ENCODE peak calls at places on chromosomes 2 and 18, in nine cellular contexts. C is T follicular helper cell, L is hypothalamus, T is amniotic stem cell, Q is neural crest cell, J is dorsolateral prefrontal cortex, Z is NAMALWA, M is A549, E is pulmonary artery endothelial cell. G is an unnamed sample.

GRCh38 chr2:46482490-46482889 is 3.1 kb downstream of the TMEM247 start:
- DNase-seq in C (no peak), L (no peak), T (no peak), Q (no peak), J (no peak), Z (no peak), M (no peak), E (no peak), G (no peak)

GRCh38 chr2:2491964-2492363 is 160.9 kb upstream of the MYT1L start:
- DNase-seq in C (no peak), L (no peak), T (no peak), Q (no peak), J (no peak), Z (no peak), M (no peak), E (no peak), G (no peak)

GRCh38 chr2:85160946-85161625 is 27.9 kb downstream of the TCF7L1 start:
- DNase-seq in C (no peak), L (no peak), T (no peak), Q (no peak), J (no peak), Z (no peak), M (no peak), E (no peak), G (no peak)

GRCh38 chr18:2572144-2572682 is 856 bp downstream of the NDC80 start:
- DNase-seq in C (no peak), L (no peak), T (no peak), Q (no peak), J (no peak), Z (peak), M (no peak), E (no peak), G (no peak)

GRCh38 chr2:3679180-3679579 is 21.2 kb downstream of the ALLC start:
- DNase-seq in C (no peak), L (no peak), T (no peak), Q (no peak), J (no peak), Z (no peak), M (no peak), E (no peak), G (no peak)

GRCh38 chr2:166154685-166155091 is 26.9 kb upstream of the SCN1A start:
- DNase-seq in C (no peak), L (no peak), T (no peak), Q (no peak), J (no peak), Z (no peak), M (peak), E (no peak), G (no peak)

GRCh38 chr2:119678021-119678656 is 862 bp upstream of the TMEM177 start:
- DNase-seq in C (peak), L (no peak), T (no peak), Q (no peak), J (no peak), Z (peak), M (no peak), E (no peak), G (no peak)

GRCh38 chr2:46487667-46488333 is 8.4 kb downstream of the TMEM247 start:
- DNase-seq in C (no peak), L (no peak), T (peak), Q (no peak), J (no peak), Z (no peak), M (peak), E (no peak), G (no peak)

GRCh38 chr2:179584760-179585159 is 276.7 kb downstream of the ZNF385B start:
- DNase-seq in C (no peak), L (no peak), T (no peak), Q (no peak), J (no peak), Z (no peak), M (no peak), E (no peak), G (no peak)

GRCh38 chr2:239689410-239689809 is 288.6 kb upstream of the HDAC4 start:
- DNase-seq in C (no peak), L (no peak), T (no peak), Q (no peak), J (no peak), Z (no peak), M (no peak), E (no peak), G (no peak)

GRCh38 chr2:188607501-188607900 is 315.8 kb downstream of the GULP1 start:
- DNase-seq in C (no peak), L (no peak), T (no peak), Q (no peak), J (no peak), Z (no peak), M (peak), E (no peak), G (no peak)

GRCh38 chr2:151827564-151828142 is 568 bp downstream of the ARL5A start:
- DNase-seq in C (peak), L (no peak), T (no peak), Q (peak), J (no peak), Z (peak), M (peak), E (no peak), G (no peak)